ENCODE peak calls at places on chromosomes 7 and 10, in seven cellular contexts. U, J, T, Q, D, H and B are unnamed samples.

GRCh38 chr10:78960316-78960800 is 108.4 kb upstream of the ZMIZ1 start:
- DNase-seq in U (no peak), J (no peak), T (peak), Q (no peak), D (no peak), H (peak), B (no peak)

GRCh38 chr10:132912685-132913558 is 29.4 kb downstream of the CFAP46 start:
- DNase-seq in U (no peak), J (no peak), T (peak), Q (no peak), D (no peak), H (no peak), B (peak)

GRCh38 chr7:70793767-70794166 is 338.2 kb upstream of the GALNT17 start:
- DNase-seq in U (no peak), J (no peak), T (no peak), Q (no peak), D (no peak), H (no peak), B (no peak)

GRCh38 chr10:22980822-22981221 is 53.0 kb downstream of the ARMC3 start:
- DNase-seq in U (no peak), J (no peak), T (no peak), Q (no peak), D (no peak), H (no peak), B (no peak)

GRCh38 chr7:99563650-99564049 is 5.2 kb downstream of the ZNF655 start:
- DNase-seq in U (no peak), J (no peak), T (no peak), Q (no peak), D (no peak), H (peak), B (no peak)

GRCh38 chr10:25304606-25305005 is 129.8 kb downstream of the GPR158 start:
- DNase-seq in U (no peak), J (no peak), T (no peak), Q (no peak), D (no peak), H (peak), B (no peak)

GRCh38 chr7:137682596-137682995 is 164.2 kb downstream of the DGKI start:
- DNase-seq in U (no peak), J (no peak), T (no peak), Q (no peak), D (no peak), H (peak), B (no peak)

GRCh38 chr10:74227697-74228424 is 76.8 kb downstream of the ADK start:
- DNase-seq in U (no peak), J (no peak), T (no peak), Q (no peak), D (no peak), H (peak), B (no peak)

GRCh38 chr7:70717553-70718248 is 414.2 kb upstream of the GALNT17 start:
- DNase-seq in U (no peak), J (no peak), T (no peak), Q (no peak), D (no peak), H (no peak), B (no peak)

GRCh38 chr7:101598422-101598957 is 30.6 kb downstream of the MYL10 start:
- DNase-seq in U (no peak), J (no peak), T (no peak), Q (no peak), D (no peak), H (no peak), B (peak)

GRCh38 chr10:5071411-5072198 is 22.6 kb upstream of the AKR1C3 start:
- DNase-seq in U (no peak), J (no peak), T (peak), Q (no peak), D (no peak), H (peak), B (no peak)

GRCh38 chr7:8042796-8043535 is 74.4 kb downstream of the GLCCI1 start:
- DNase-seq in U (no peak), J (no peak), T (no peak), Q (no peak), D (no peak), H (no peak), B (no peak)

GRCh38 chr10:1169186-1169885 is 113.2 kb downstream of the WDR37 start:
- DNase-seq in U (no peak), J (no peak), T (no peak), Q (no peak), D (no peak), H (no peak), B (peak)

GRCh38 chr7:88664630-88665233 is 94.8 kb upstream of the ZNF804B start:
- DNase-seq in U (no peak), J (no peak), T (no peak), Q (no peak), D (no peak), H (peak), B (no peak)

GRCh38 chr10:96991313-96991841 is 159.3 kb downstream of the LCOR start:
- DNase-seq in U (no peak), J (no peak), T (no peak), Q (no peak), D (no peak), H (peak), B (no peak)

GRCh38 chr7:128387663-128388485 is 21.9 kb downstream of the IMPDH1 start:
- DNase-seq in U (peak), J (peak), T (peak), Q (no peak), D (peak), H (peak), B (peak)

GRCh38 chr7:95596183-95597135 is at the start of gene PDK4:
- DNase-seq in U (no peak), J (peak), T (peak), Q (no peak), D (no peak), H (no peak), B (peak)

GRCh38 chr10:126686732-126687693 is 16.5 kb upstream of the C10orf90 start:
- DNase-seq in U (no peak), J (peak), T (no peak), Q (no peak), D (no peak), H (no peak), B (no peak)

GRCh38 chr10:98910048-98910447 is 325.6 kb downstream of the HPSE2 start:
- DNase-seq in U (no peak), J (no peak), T (no peak), Q (no peak), D (no peak), H (no peak), B (no peak)

GRCh38 chr7:99693427-99694200 is 13.8 kb upstream of the CYP3A5 start:
- DNase-seq in U (no peak), J (no peak), T (no peak), Q (no peak), D (no peak), H (peak), B (peak)

GRCh38 chr7:155523168-155523675 is 23.1 kb downstream of the CNPY1 start:
- DNase-seq in U (no peak), J (no peak), T (no peak), Q (no peak), D (no peak), H (no peak), B (no peak)